ENCODE peak calls at places on chromosomes 6 and 20, in six cellular contexts. One of them, this sample, is unnamed.

GRCh38 chr6:33427585-33428218 is 7.8 kb downstream of the SYNGAP1 start:
- DNase-seq in ovary: peak; percentile 69
- DNase-seq in heart right ventricle: peak; percentile 51
- DNase-seq in OCI-LY7: peak; percentile 31
- DNase-seq in Peyer's patch: peak; percentile 82
- DNase-seq in cardiac muscle cell: no peak
- DNase-seq in this sample: no peak

GRCh38 chr6:41527721-41528408 is 18.3 kb upstream of the FOXP4 start:
- DNase-seq in ovary: no peak
- DNase-seq in cardiac muscle cell: peak; percentile 64
- DNase-seq in heart right ventricle: no peak
- DNase-seq in Peyer's patch: no peak
- DNase-seq in OCI-LY7: no peak
- DNase-seq in this sample: no peak

GRCh38 chr6:455006-455585 is 63.5 kb downstream of the IRF4 start:
- DNase-seq in Peyer's patch: peak; percentile 42
- DNase-seq in ovary: no peak
- DNase-seq in heart right ventricle: no peak
- DNase-seq in cardiac muscle cell: no peak
- DNase-seq in OCI-LY7: no peak
- DNase-seq in this sample: no peak

GRCh38 chr6:148441454-148441911 is 98.8 kb downstream of the SASH1 start:
- DNase-seq in Peyer's patch: no peak
- DNase-seq in ovary: no peak
- DNase-seq in heart right ventricle: no peak
- DNase-seq in cardiac muscle cell: peak; percentile 74
- DNase-seq in OCI-LY7: no peak
- DNase-seq in this sample: no peak

GRCh38 chr6:34692280-34692679 is 4.3 kb downstream of the ILRUN start:
- DNase-seq in heart right ventricle: no peak
- DNase-seq in Peyer's patch: no peak
- DNase-seq in cardiac muscle cell: no peak
- DNase-seq in ovary: no peak
- DNase-seq in OCI-LY7: no peak
- DNase-seq in this sample: no peak

GRCh38 chr6:10730254-10730653 is 7.4 kb downstream of the TMEM14C start:
- DNase-seq in heart right ventricle: no peak
- DNase-seq in OCI-LY7: no peak
- DNase-seq in cardiac muscle cell: no peak
- DNase-seq in ovary: no peak
- DNase-seq in Peyer's patch: no peak
- DNase-seq in this sample: no peak

GRCh38 chr6:130629640-130630039 is 197.6 kb upstream of the SMLR1 start:
- DNase-seq in cardiac muscle cell: no peak
- DNase-seq in ovary: no peak
- DNase-seq in Peyer's patch: no peak
- DNase-seq in heart right ventricle: no peak
- DNase-seq in OCI-LY7: no peak
- DNase-seq in this sample: no peak

GRCh38 chr6:27280064-27280539 is 32.0 kb downstream of the POM121L2 start:
- DNase-seq in OCI-LY7: no peak
- DNase-seq in ovary: no peak
- DNase-seq in Peyer's patch: no peak
- DNase-seq in cardiac muscle cell: peak; percentile 49
- DNase-seq in heart right ventricle: no peak
- DNase-seq in this sample: no peak

GRCh38 chr6:118644007-118644406 is 7.4 kb downstream of the CEP85L start:
- DNase-seq in OCI-LY7: no peak
- DNase-seq in ovary: no peak
- DNase-seq in heart right ventricle: no peak
- DNase-seq in Peyer's patch: no peak
- DNase-seq in cardiac muscle cell: no peak
- DNase-seq in this sample: no peak

GRCh38 chr6:87155920-87156600 is 695 bp downstream of the ZNF292 start:
- DNase-seq in cardiac muscle cell: peak; percentile 58
- DNase-seq in heart right ventricle: peak; percentile 32
- DNase-seq in OCI-LY7: peak; percentile 35
- DNase-seq in Peyer's patch: peak; percentile 66
- DNase-seq in ovary: no peak
- DNase-seq in this sample: no peak

GRCh38 chr6:41392249-41392648 is 56.8 kb downstream of the NCR2 start:
- DNase-seq in cardiac muscle cell: no peak
- DNase-seq in ovary: no peak
- DNase-seq in Peyer's patch: no peak
- DNase-seq in OCI-LY7: no peak
- DNase-seq in heart right ventricle: no peak
- DNase-seq in this sample: no peak

GRCh38 chr20:9185511-9185910 is 116.6 kb downstream of the PLCB4 start:
- DNase-seq in cardiac muscle cell: no peak
- DNase-seq in Peyer's patch: no peak
- DNase-seq in ovary: no peak
- DNase-seq in heart right ventricle: no peak
- DNase-seq in OCI-LY7: no peak
- DNase-seq in this sample: no peak

GRCh38 chr6:167122041-167122826 is 662 bp upstream of the CCR6 start:
- DNase-seq in heart right ventricle: no peak
- DNase-seq in cardiac muscle cell: no peak
- DNase-seq in Peyer's patch: peak; percentile 75
- DNase-seq in ovary: no peak
- DNase-seq in OCI-LY7: peak; percentile 64
- DNase-seq in this sample: no peak

GRCh38 chr20:37904008-37904675 is 1.2 kb downstream of the VSTM2L start:
- DNase-seq in Peyer's patch: no peak
- DNase-seq in OCI-LY7: no peak
- DNase-seq in heart right ventricle: no peak
- DNase-seq in ovary: no peak
- DNase-seq in cardiac muscle cell: no peak
- DNase-seq in this sample: no peak

GRCh38 chr6:127547909-127548649 is 28.9 kb upstream of the C6orf58 start:
- DNase-seq in cardiac muscle cell: peak; percentile 28
- DNase-seq in heart right ventricle: no peak
- DNase-seq in Peyer's patch: no peak
- DNase-seq in OCI-LY7: no peak
- DNase-seq in ovary: no peak
- DNase-seq in this sample: no peak

GRCh38 chr6:143598466-143599080 is 79.2 kb upstream of the PHACTR2 start:
- DNase-seq in heart right ventricle: peak; percentile 18
- DNase-seq in OCI-LY7: no peak
- DNase-seq in cardiac muscle cell: no peak
- DNase-seq in Peyer's patch: no peak
- DNase-seq in ovary: no peak
- DNase-seq in this sample: no peak

GRCh38 chr6:139605350-139605749 is 230.9 kb upstream of the CITED2 start:
- DNase-seq in heart right ventricle: no peak
- DNase-seq in ovary: peak; percentile 46
- DNase-seq in cardiac muscle cell: peak; percentile 90
- DNase-seq in Peyer's patch: no peak
- DNase-seq in OCI-LY7: no peak
- DNase-seq in this sample: no peak

GRCh38 chr6:107676002-107676401 is 148.1 kb downstream of the SCML4 start:
- DNase-seq in heart right ventricle: no peak
- DNase-seq in cardiac muscle cell: no peak
- DNase-seq in Peyer's patch: no peak
- DNase-seq in ovary: no peak
- DNase-seq in OCI-LY7: no peak
- DNase-seq in this sample: no peak

GRCh38 chr20:1803216-1804128 is 91.7 kb upstream of the SIRPA start:
- DNase-seq in OCI-LY7: no peak
- DNase-seq in Peyer's patch: peak; percentile 89
- DNase-seq in cardiac muscle cell: peak; percentile 81
- DNase-seq in ovary: no peak
- DNase-seq in heart right ventricle: peak; percentile 64
- DNase-seq in this sample: no peak

GRCh38 chr20:60203451-60203850 is 245.2 kb downstream of the CDH26 start:
- DNase-seq in OCI-LY7: no peak
- DNase-seq in heart right ventricle: no peak
- DNase-seq in cardiac muscle cell: no peak
- DNase-seq in ovary: no peak
- DNase-seq in Peyer's patch: no peak
- DNase-seq in this sample: no peak

GRCh38 chr6:5763871-5764270 is 242.9 kb downstream of the NRN1 start:
- DNase-seq in ovary: no peak
- DNase-seq in Peyer's patch: no peak
- DNase-seq in OCI-LY7: peak; percentile 36
- DNase-seq in cardiac muscle cell: peak; percentile 13
- DNase-seq in heart right ventricle: no peak
- DNase-seq in this sample: no peak

GRCh38 chr6:117545161-117545595 is 57.1 kb downstream of the GOPC start:
- DNase-seq in heart right ventricle: no peak
- DNase-seq in OCI-LY7: no peak
- DNase-seq in cardiac muscle cell: no peak
- DNase-seq in ovary: no peak
- DNase-seq in Peyer's patch: peak; percentile 66
- DNase-seq in this sample: no peak

GRCh38 chr6:113909224-113909856 is 52.2 kb downstream of the MARCKS start:
- DNase-seq in OCI-LY7: peak; percentile 68
- DNase-seq in Peyer's patch: no peak
- DNase-seq in ovary: no peak
- DNase-seq in cardiac muscle cell: peak; percentile 79
- DNase-seq in heart right ventricle: peak; percentile 26
- DNase-seq in this sample: no peak

GRCh38 chr20:1555952-1556351 is 1.6 kb downstream of the SIRPD start:
- DNase-seq in heart right ventricle: no peak
- DNase-seq in ovary: no peak
- DNase-seq in OCI-LY7: no peak
- DNase-seq in Peyer's patch: no peak
- DNase-seq in cardiac muscle cell: no peak
- DNase-seq in this sample: no peak

GRCh38 chr20:32240220-32240619 is 32.5 kb downstream of the POFUT1 start:
- DNase-seq in Peyer's patch: no peak
- DNase-seq in ovary: no peak
- DNase-seq in cardiac muscle cell: no peak
- DNase-seq in OCI-LY7: no peak
- DNase-seq in heart right ventricle: no peak
- DNase-seq in this sample: no peak

GRCh38 chr6:41538556-41539182 is 7.5 kb upstream of the FOXP4 start:
- DNase-seq in ovary: no peak
- DNase-seq in heart right ventricle: no peak
- DNase-seq in cardiac muscle cell: peak; percentile 32
- DNase-seq in Peyer's patch: no peak
- DNase-seq in OCI-LY7: peak; percentile 37
- DNase-seq in this sample: no peak

GRCh38 chr20:63518351-63518861 is 2.2 kb upstream of the PPDPF start:
- DNase-seq in OCI-LY7: no peak
- DNase-seq in ovary: no peak
- DNase-seq in cardiac muscle cell: no peak
- DNase-seq in heart right ventricle: no peak
- DNase-seq in Peyer's patch: no peak
- DNase-seq in this sample: no peak

GRCh38 chr20:19893356-19893755 is 123.8 kb upstream of the NAA20 start:
- DNase-seq in ovary: no peak
- DNase-seq in Peyer's patch: no peak
- DNase-seq in cardiac muscle cell: peak; percentile 62
- DNase-seq in heart right ventricle: no peak
- DNase-seq in OCI-LY7: no peak
- DNase-seq in this sample: no peak

GRCh38 chr6:2502998-2503674 is 247.6 kb downstream of the MYLK4 start:
- DNase-seq in heart right ventricle: no peak
- DNase-seq in OCI-LY7: no peak
- DNase-seq in ovary: no peak
- DNase-seq in Peyer's patch: no peak
- DNase-seq in cardiac muscle cell: no peak
- DNase-seq in this sample: no peak

GRCh38 chr6:906920-907319 is 214.0 kb upstream of the EXOC2 start:
- DNase-seq in cardiac muscle cell: no peak
- DNase-seq in ovary: no peak
- DNase-seq in OCI-LY7: no peak
- DNase-seq in Peyer's patch: no peak
- DNase-seq in heart right ventricle: no peak
- DNase-seq in this sample: no peak

GRCh38 chr20:10560681-10561080 is 113.1 kb downstream of the JAG1 start:
- DNase-seq in heart right ventricle: no peak
- DNase-seq in OCI-LY7: no peak
- DNase-seq in ovary: no peak
- DNase-seq in Peyer's patch: no peak
- DNase-seq in cardiac muscle cell: no peak
- DNase-seq in this sample: no peak

GRCh38 chr6:115220760-115221159 is 839.9 kb downstream of the FRK start:
- DNase-seq in heart right ventricle: no peak
- DNase-seq in cardiac muscle cell: no peak
- DNase-seq in Peyer's patch: no peak
- DNase-seq in OCI-LY7: no peak
- DNase-seq in ovary: no peak
- DNase-seq in this sample: no peak
- H3K27ac ChIP-seq in heart right ventricle: no peak overlapping the region
- H3K27ac ChIP-seq in cardiac muscle cell: no peak overlapping the region
- H3K27ac ChIP-seq in Peyer's patch: no peak overlapping the region
- H3K27ac ChIP-seq in OCI-LY7: no peak overlapping the region
- H3K27ac ChIP-seq in ovary: no peak overlapping the region
- H3K27ac ChIP-seq in this sample: no peak overlapping the region

GRCh38 chr20:22544462-22544861 is 39.9 kb downstream of the FOXA2 start:
- DNase-seq in heart right ventricle: no peak
- DNase-seq in ovary: no peak
- DNase-seq in cardiac muscle cell: no peak
- DNase-seq in OCI-LY7: no peak
- DNase-seq in Peyer's patch: no peak
- DNase-seq in this sample: no peak
- H3K9me3 ChIP-seq in heart right ventricle: no peaks in the 10 kb centered on the region
- H3K9me3 ChIP-seq in ovary: no peaks in the 10 kb centered on the region
- H3K9me3 ChIP-seq in cardiac muscle cell: no peaks in the 10 kb centered on the region
- H3K9me3 ChIP-seq in OCI-LY7: no peaks in the 10 kb centered on the region
- H3K9me3 ChIP-seq in Peyer's patch: no peaks in the 10 kb centered on the region
- H3K9me3 ChIP-seq in this sample: no peaks in the 10 kb centered on the region

DNA sequence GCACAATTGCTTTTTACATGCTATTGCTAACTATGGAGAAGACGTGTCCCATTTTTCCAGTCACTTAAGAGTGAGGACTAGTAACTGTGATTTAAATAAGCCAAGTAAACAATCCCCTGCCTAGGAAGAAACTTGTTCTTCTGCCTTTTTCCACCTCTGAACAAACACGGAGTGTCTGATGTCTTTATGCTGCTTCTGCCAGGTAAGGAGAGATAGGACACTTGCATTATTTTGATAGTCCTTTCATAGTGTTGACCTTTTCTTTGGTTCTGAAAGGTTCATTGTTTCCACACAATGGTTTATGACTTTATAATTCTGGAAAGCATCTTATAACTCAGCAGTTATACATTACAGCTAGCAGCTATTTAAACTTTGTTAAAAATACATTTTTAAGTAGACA is 8.4 kb downstream of the LRP11 start:
- DNase-seq in OCI-LY7: no peak
- DNase-seq in Peyer's patch: no peak
- DNase-seq in ovary: no peak
- DNase-seq in cardiac muscle cell: no peak
- DNase-seq in heart right ventricle: no peak
- DNase-seq in this sample: no peak
- H3K27ac ChIP-seq in OCI-LY7: no peak overlapping the region
- H3K27ac ChIP-seq in Peyer's patch: no peak overlapping the region
- H3K27ac ChIP-seq in ovary: no peak overlapping the region
- H3K27ac ChIP-seq in cardiac muscle cell: peak overlapping the region; percentile 60
- H3K27ac ChIP-seq in heart right ventricle: no peak overlapping the region
- H3K27ac ChIP-seq in this sample: no peak overlapping the region

DNA sequence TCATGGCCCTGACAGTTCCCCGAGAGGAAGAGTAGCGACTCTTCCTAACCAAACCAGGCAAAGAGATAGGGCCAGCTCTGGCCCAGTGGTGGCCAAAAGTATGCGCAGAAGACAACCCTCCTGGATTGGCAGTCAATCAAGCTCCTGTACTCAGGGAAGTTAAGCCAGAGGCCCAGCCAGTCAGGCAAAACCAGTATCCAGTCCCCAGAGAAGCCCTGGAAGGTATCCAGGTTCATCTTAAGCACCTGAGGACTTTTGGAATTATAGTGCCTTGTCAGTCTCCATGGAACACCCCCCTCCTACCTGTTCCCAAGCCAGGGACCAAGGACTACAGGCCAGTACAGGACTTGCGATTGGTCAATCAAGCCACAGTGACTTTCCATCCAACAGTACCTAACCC is 298.3 kb downstream of the RNGTT start:
- DNase-seq in Peyer's patch: no peak
- DNase-seq in cardiac muscle cell: no peak
- DNase-seq in OCI-LY7: no peak
- DNase-seq in ovary: no peak
- DNase-seq in heart right ventricle: no peak
- DNase-seq in this sample: no peak
- H3K9me3 ChIP-seq in Peyer's patch: peaks cover 8% of the 10 kb centered on the region
- H3K9me3 ChIP-seq in cardiac muscle cell: no peaks in the 10 kb centered on the region
- H3K9me3 ChIP-seq in OCI-LY7: peaks cover 26% of the 10 kb centered on the region
- H3K9me3 ChIP-seq in ovary: no peaks in the 10 kb centered on the region
- H3K9me3 ChIP-seq in heart right ventricle: peaks cover 17% of the 10 kb centered on the region
- H3K9me3 ChIP-seq in this sample: peaks cover 44% of the 10 kb centered on the region

This sample was measured in CD4-positive, alpha-beta T cell.